ENCODE peak calls at places on chromosomes 3 and 15, in seven cellular contexts. Z, D, O, G, A, I and R are unnamed samples.

GRCh38 chr3:39443530-39443929 is 23.9 kb upstream of the MOBP start:
- DNase-seq in Z (no peak), D (no peak), O (no peak), G (no peak), A (no peak), I (no peak), R (no peak)

GRCh38 chr3:111846717-111847116 is 12.3 kb upstream of the PHLDB2 start:
- DNase-seq in Z (no peak), D (no peak), O (no peak), G (no peak), A (no peak), I (peak; percentile 98), R (no peak)

GRCh38 chr3:133447751-133448477 is 48.1 kb downstream of the BFSP2 start:
- DNase-seq in Z (no peak), D (no peak), O (no peak), G (no peak), A (no peak), I (no peak), R (no peak)

GRCh38 chr3:65532164-65532563 is 506.6 kb downstream of the MAGI1 start:
- DNase-seq in Z (no peak), D (no peak), O (no peak), G (no peak), A (no peak), I (no peak), R (no peak)

GRCh38 chr15:95346856-95347255 is 983.6 kb upstream of the NR2F2 start:
- DNase-seq in Z (no peak), D (no peak), O (no peak), G (no peak), A (no peak), I (no peak), R (no peak)

GRCh38 chr3:66527253-66527652 is 26.4 kb upstream of the LRIG1 start:
- DNase-seq in Z (no peak), D (no peak), O (no peak), G (no peak), A (no peak), I (no peak), R (no peak)

GRCh38 chr15:74776851-74777768 is 4.8 kb upstream of the CSK start:
- DNase-seq in Z (peak; percentile 43), D (no peak), O (peak; percentile 41), G (no peak), A (no peak), I (no peak), R (no peak)

GRCh38 chr3:177334803-177335202 is 137.5 kb upstream of the TBL1XR1 start:
- DNase-seq in Z (no peak), D (no peak), O (no peak), G (no peak), A (no peak), I (no peak), R (no peak)

GRCh38 chr15:91844928-91845327 is 8.6 kb upstream of the SLCO3A1 start:
- DNase-seq in Z (no peak), D (no peak), O (no peak), G (no peak), A (no peak), I (no peak), R (no peak)

GRCh38 chr3:43923101-43923979 is 232.6 kb downstream of the ABHD5 start:
- DNase-seq in Z (no peak), D (no peak), O (no peak), G (no peak), A (no peak), I (no peak), R (no peak)

GRCh38 chr15:41911691-41912345 is 18.0 kb upstream of the SPTBN5 start:
- DNase-seq in Z (no peak), D (no peak), O (no peak), G (no peak), A (no peak), I (no peak), R (no peak)

GRCh38 chr15:64236156-64236555 is 73.3 kb upstream of the PPIB start:
- DNase-seq in Z (no peak), D (no peak), O (no peak), G (no peak), A (no peak), I (no peak), R (no peak)

GRCh38 chr3:126003447-126004190 is 34.6 kb downstream of the ROPN1B start:
- DNase-seq in Z (no peak), D (no peak), O (no peak), G (no peak), A (no peak), I (no peak), R (no peak)

GRCh38 chr3:138941259-138941885 is 5.6 kb downstream of the FOXL2 start:
- DNase-seq in Z (no peak), D (no peak), O (peak; percentile 81), G (no peak), A (peak; percentile 62), I (peak; percentile 46), R (no peak)

GRCh38 chr3:9412293-9412692 is 14.9 kb downstream of the SETD5 start:
- DNase-seq in Z (no peak), D (no peak), O (no peak), G (no peak), A (no peak), I (no peak), R (no peak)

GRCh38 chr15:93238641-93239040 is 149.6 kb upstream of the RGMA start:
- DNase-seq in Z (no peak), D (no peak), O (no peak), G (no peak), A (no peak), I (no peak), R (no peak)

GRCh38 chr15:71153823-71154524 is 38.7 kb downstream of the THSD4 start:
- DNase-seq in Z (no peak), D (no peak), O (no peak), G (no peak), A (no peak), I (no peak), R (no peak)

GRCh38 chr3:135014575-135014974 is 219.5 kb downstream of the EPHB1 start:
- DNase-seq in Z (no peak), D (no peak), O (no peak), G (no peak), A (no peak), I (no peak), R (no peak)

GRCh38 chr3:180680097-180680430 is 775 bp upstream of the CCDC39 start:
- DNase-seq in Z (no peak), D (no peak), O (peak; percentile 55), G (peak; percentile 17), A (no peak), I (peak; percentile 24), R (no peak)

GRCh38 chr3:43786102-43786952 is 95.6 kb downstream of the ABHD5 start:
- DNase-seq in Z (no peak), D (no peak), O (no peak), G (no peak), A (no peak), I (no peak), R (no peak)

GRCh38 chr3:180970931-180971330 is 18.6 kb downstream of the DNAJC19 start:
- DNase-seq in Z (no peak), D (no peak), O (no peak), G (no peak), A (no peak), I (no peak), R (no peak)

GRCh38 chr15:64166104-64166890 is 3.5 kb upstream of the PPIB start:
- DNase-seq in Z (no peak), D (no peak), O (no peak), G (no peak), A (no peak), I (no peak), R (no peak)

GRCh38 chr15:90022905-90023700 is 22.0 kb downstream of the ZNF710 start:
- DNase-seq in Z (no peak), D (no peak), O (no peak), G (no peak), A (no peak), I (no peak), R (no peak)

GRCh38 chr15:101559938-101560337 is 70.4 kb upstream of the PCSK6 start:
- DNase-seq in Z (no peak), D (no peak), O (no peak), G (no peak), A (no peak), I (no peak), R (no peak)

GRCh38 chr15:63372018-63372705 is 9.5 kb downstream of the CA12 start:
- DNase-seq in Z (no peak), D (no peak), O (no peak), G (peak; percentile 22), A (no peak), I (peak; percentile 95), R (no peak)